ENCODE peak calls at places on chromosome 10, in ten cellular contexts. X is CD8-positive, alpha-beta T cell; O is sigmoid colon; I is ovary; W is left ventricle myocardium inferior; M is Caco-2; D is kidney; V is adrenal gland; T is OCI-LY7; H is tibial artery. J is an unnamed sample.

GRCh38 chr10:129952771-129953489 is 11.1 kb downstream of the EBF3 start:
- DNase-seq in X (no peak), O (peak; percentile 38), I (no peak), W (no peak), M (no peak), D (no peak), V (no peak), T (no peak), H (peak; percentile 25), J (no peak)

GRCh38 chr10:61503051-61503450 is 49.9 kb upstream of the TMEM26 start:
- DNase-seq in X (no peak), O (no peak), I (no peak), W (no peak), M (no peak), D (no peak), V (no peak), T (no peak), H (no peak), J (no peak)

GRCh38 chr10:4838743-4839142 is 12.7 kb downstream of the AKR1E2 start:
- DNase-seq in X (no peak), O (no peak), I (no peak), W (no peak), M (no peak), D (no peak), V (no peak), T (no peak), H (no peak), J (no peak)

GRCh38 chr10:75740541-75740940 is 309.1 kb downstream of the LRMDA start:
- DNase-seq in X (no peak), O (no peak), I (no peak), W (no peak), M (no peak), D (no peak), V (no peak), T (no peak), H (no peak), J (no peak)

GRCh38 chr10:43854042-43854441 is 205.4 kb upstream of the ZNF32 start:
- DNase-seq in X (no peak), O (no peak), I (no peak), W (no peak), M (peak; percentile 60), D (no peak), V (no peak), T (no peak), H (no peak), J (no peak)

GRCh38 chr10:22599048-22599561 is 115.3 kb downstream of the PIP4K2A start:
- DNase-seq in X (no peak), O (no peak), I (no peak), W (no peak), M (no peak), D (no peak), V (no peak), T (no peak), H (no peak), J (no peak)

GRCh38 chr10:62895058-62895457 is 78.9 kb upstream of the EGR2 start:
- DNase-seq in X (no peak), O (no peak), I (no peak), W (no peak), M (no peak), D (no peak), V (no peak), T (no peak), H (no peak), J (no peak)

GRCh38 chr10:7161484-7162283 is 249.2 kb downstream of the SFMBT2 start:
- DNase-seq in X (no peak), O (peak; percentile 71), I (no peak), W (peak; percentile 40), M (no peak), D (peak; percentile 84), V (no peak), T (no peak), H (peak; percentile 79), J (no peak)

GRCh38 chr10:100987685-100988049 is 324 bp downstream of the TWNK start:
- DNase-seq in X (no peak), O (no peak), I (no peak), W (no peak), M (no peak), D (no peak), V (no peak), T (no peak), H (no peak), J (no peak)

GRCh38 chr10:16992611-16993119 is 136.9 kb downstream of the CUBN start:
- DNase-seq in X (no peak), O (no peak), I (no peak), W (no peak), M (no peak), D (no peak), V (no peak), T (no peak), H (no peak), J (no peak)

DNA sequence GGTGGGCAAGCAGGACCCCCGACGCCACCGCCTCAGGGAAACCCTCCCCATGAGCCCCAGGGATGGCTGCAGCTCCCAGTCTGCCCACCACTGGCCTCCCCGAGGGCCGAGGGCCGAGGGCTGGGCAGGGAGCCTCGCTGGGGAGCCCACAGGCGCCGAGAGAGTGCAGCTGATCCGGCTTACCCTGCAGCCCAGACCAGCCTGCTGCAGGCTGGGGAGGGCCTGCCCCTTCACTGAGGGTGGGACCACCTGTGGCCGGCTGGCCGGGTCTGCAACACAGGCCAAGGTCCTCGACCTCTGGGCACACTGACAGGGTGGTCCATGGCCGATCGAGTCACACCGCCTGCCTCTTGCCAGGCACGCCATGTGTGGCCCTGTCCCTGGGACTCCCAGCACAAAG is 27.3 kb upstream of the ADGRA1 start:
- DNase-seq in X (no peak), O (no peak), I (no peak), W (no peak), M (no peak), D (no peak), V (no peak), T (no peak), H (no peak), J (no peak)
- H3K9me3 ChIP-seq in X (no peaks in the 10 kb centered on the region), O (no peaks in the 10 kb centered on the region), I (no peaks in the 10 kb centered on the region), W (no peaks in the 10 kb centered on the region), M (no peaks in the 10 kb centered on the region), D (no peaks in the 10 kb centered on the region), V (no peaks in the 10 kb centered on the region), T (no peaks in the 10 kb centered on the region), H (no peaks in the 10 kb centered on the region), J (no peaks in the 10 kb centered on the region)

GRCh38 chr10:94496010-94496409 is 49.6 kb upstream of the HELLS start:
- DNase-seq in X (no peak), O (no peak), I (no peak), W (no peak), M (no peak), D (no peak), V (no peak), T (no peak), H (no peak), J (no peak)

GRCh38 chr10:94500063-94500462 is 45.5 kb upstream of the HELLS start:
- DNase-seq in X (no peak), O (no peak), I (no peak), W (no peak), M (no peak), D (no peak), V (no peak), T (no peak), H (no peak), J (no peak)

GRCh38 chr10:94490789-94491039 is 54.9 kb upstream of the HELLS start:
- DNase-seq in X (no peak), O (no peak), I (no peak), W (no peak), M (no peak), D (no peak), V (no peak), T (no peak), H (no peak), J (no peak)

GRCh38 chr10:94493463-94493862 is 52.1 kb upstream of the HELLS start:
- DNase-seq in X (no peak), O (no peak), I (no peak), W (no peak), M (no peak), D (no peak), V (no peak), T (no peak), H (no peak), J (no peak)

DNA sequence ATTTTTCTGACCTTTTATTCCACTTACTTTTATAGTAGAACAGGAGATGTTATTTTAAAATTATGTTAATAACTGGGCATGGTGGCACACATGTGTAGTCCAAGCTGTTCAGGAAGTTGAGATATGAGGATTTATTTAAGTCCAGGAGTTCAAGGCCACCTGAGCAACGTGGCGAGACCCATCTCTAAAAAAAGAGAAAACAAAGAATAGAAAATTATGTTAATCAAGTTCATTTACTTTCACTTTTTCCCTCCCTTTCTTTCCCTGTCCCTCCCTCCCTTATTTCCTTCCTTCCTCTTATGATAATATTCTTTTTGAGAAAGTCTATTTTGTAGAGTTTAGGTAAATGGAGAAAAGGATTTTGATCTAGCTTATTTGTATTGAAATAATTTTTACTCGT is 48.9 kb upstream of the HELLS start:
- DNase-seq in X (no peak), O (no peak), I (no peak), W (no peak), M (no peak), D (no peak), V (no peak), T (peak; percentile 1), H (no peak), J (no peak)
- H3K9me3 ChIP-seq in X (no peaks in the 10 kb centered on the region), O (no peaks in the 10 kb centered on the region), I (no peaks in the 10 kb centered on the region), W (peaks cover 4% of the 10 kb centered on the region), M (no peaks in the 10 kb centered on the region), D (no peaks in the 10 kb centered on the region), V (no peaks in the 10 kb centered on the region), T (no peaks in the 10 kb centered on the region), H (no peaks in the 10 kb centered on the region), J (no peaks in the 10 kb centered on the region)

DNA sequence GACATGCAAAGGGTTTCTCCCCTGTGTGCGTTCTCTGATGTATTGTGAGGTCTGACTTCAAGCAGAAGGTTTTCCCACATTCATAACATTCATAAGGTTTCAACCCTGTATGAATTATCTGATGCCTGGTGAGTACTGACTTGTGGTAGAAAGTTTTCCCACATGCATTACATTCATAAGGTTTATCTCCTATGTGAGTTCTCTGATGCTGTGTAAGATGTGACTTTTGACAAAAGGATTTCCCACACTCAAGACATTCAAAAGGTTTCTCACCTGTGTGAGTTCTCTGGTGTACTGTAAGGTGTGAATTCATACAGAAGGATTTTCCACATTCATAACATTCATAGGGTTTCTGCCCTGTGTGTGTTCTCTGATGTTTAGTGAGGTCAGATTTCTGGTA is 45.1 kb downstream of the ZNF33B start:
- DNase-seq in X (no peak), O (no peak), I (no peak), W (no peak), M (no peak), D (no peak), V (no peak), T (no peak), H (no peak), J (no peak)
- H3K9me3 ChIP-seq in X (peaks cover 56% of the 10 kb centered on the region), O (peaks cover 20% of the 10 kb centered on the region), I (no peaks in the 10 kb centered on the region), W (peaks cover 60% of the 10 kb centered on the region), M (peaks cover 21% of the 10 kb centered on the region), D (peaks cover 14% of the 10 kb centered on the region), V (peaks cover 41% of the 10 kb centered on the region), T (peaks cover 22% of the 10 kb centered on the region), H (peaks cover 31% of the 10 kb centered on the region), J (peaks cover 41% of the 10 kb centered on the region)

GRCh38 chr10:108812296-108812695 is 1111.0 kb downstream of the XPNPEP1 start:
- DNase-seq in X (no peak), O (no peak), I (no peak), W (no peak), M (no peak), D (no peak), V (no peak), T (no peak), H (no peak), J (no peak)

GRCh38 chr10:108812906-108813305 is 1110.4 kb downstream of the XPNPEP1 start:
- DNase-seq in X (no peak), O (no peak), I (no peak), W (no peak), M (no peak), D (no peak), V (no peak), T (no peak), H (no peak), J (no peak)

GRCh38 chr10:108808228-108808627 is 1115.1 kb downstream of the XPNPEP1 start:
- DNase-seq in X (no peak), O (no peak), I (no peak), W (no peak), M (no peak), D (no peak), V (no peak), T (no peak), H (no peak), J (no peak)
- H3K9me3 ChIP-seq in X (no peaks in the 10 kb centered on the region), O (no peaks in the 10 kb centered on the region), I (no peaks in the 10 kb centered on the region), W (no peaks in the 10 kb centered on the region), M (no peaks in the 10 kb centered on the region), D (no peaks in the 10 kb centered on the region), V (no peaks in the 10 kb centered on the region), T (no peaks in the 10 kb centered on the region), H (no peaks in the 10 kb centered on the region), J (no peaks in the 10 kb centered on the region)

J was measured in T-helper 17 cell.